ENCODE peak calls at places on chromosomes 6 and 20, in five cellular contexts. G is A172; N is iris pigment epithelial cell; M is effector CD4-positive, alpha-beta T cell; P is stimulated activated CD4-positive, alpha-beta T cell treated with anti-CD3 and anti-CD28 coated beads, Interleukin-15, amount 100 ng/mL, for 1 hour. E is an unnamed sample.
A peak's percentile ranks its signal among the peaks of the same experiment; 100 is the strongest.

GRCh38 chr20:23139524-23139923 is 53.4 kb upstream of the CD93 start:
- DNase-seq in N (no peak), M (no peak), G (no peak), P (no peak), E (peak; percentile 96)

GRCh38 chr20:2820084-2820895 is 4.1 kb downstream of the TMEM239 start:
- DNase-seq in G (no peak), M (no peak), P (no peak), N (peak; percentile 60), E (no peak)

GRCh38 chr6:26743157-26743821 is 83.7 kb upstream of the ZNF322 start:
- DNase-seq in N (peak; percentile 82), M (no peak), G (peak; percentile 18), P (no peak), E (no peak)

GRCh38 chr20:60497298-60497697 is 539.1 kb downstream of the CDH26 start:
- DNase-seq in M (no peak), N (no peak), G (no peak), P (no peak), E (no peak)

GRCh38 chr6:36907781-36908180 is 22.0 kb downstream of the C6orf89 start:
- DNase-seq in P (no peak), G (peak; percentile 73), N (peak; percentile 62), M (no peak), E (no peak)

GRCh38 chr6:46329568-46329967 is 158.8 kb upstream of the ENPP5 start:
- DNase-seq in G (no peak), P (no peak), M (no peak), N (peak; percentile 44), E (no peak)

GRCh38 chr6:12353731-12354130 is 63.6 kb downstream of the EDN1 start:
- DNase-seq in M (no peak), P (no peak), N (peak; percentile 29), G (no peak), E (no peak)

GRCh38 chr20:18926972-18927371 is 113.4 kb downstream of the SCP2D1 start:
- DNase-seq in N (no peak), G (peak; percentile 54), M (no peak), P (no peak), E (no peak)

GRCh38 chr6:52263709-52264320 is 19.5 kb upstream of the IL17F start:
- DNase-seq in N (peak; percentile 66), P (peak; percentile 53), M (peak; percentile 58), G (peak; percentile 51), E (peak; percentile 30)

GRCh38 chr20:50356522-50356880 is 153.7 kb upstream of the PTPN1 start:
- DNase-seq in M (no peak), P (no peak), N (no peak), G (no peak), E (no peak)

GRCh38 chr20:49631074-49631716 is 63.3 kb upstream of the PTGIS start:
- DNase-seq in G (no peak), P (no peak), M (no peak), N (peak; percentile 53), E (no peak)

GRCh38 chr6:145904878-145905277 is 59.3 kb downstream of the SHPRH start:
- DNase-seq in M (no peak), N (no peak), G (no peak), P (no peak), E (no peak)

GRCh38 chr6:36345681-36346417 is 9.2 kb upstream of the BNIP5 start:
- DNase-seq in M (no peak), P (no peak), G (no peak), N (no peak), E (no peak)

GRCh38 chr6:45966340-45966739 is 49.3 kb downstream of the CLIC5 start:
- DNase-seq in M (no peak), G (no peak), N (no peak), P (no peak), E (no peak)

GRCh38 chr6:53250137-53250760 is 98.5 kb downstream of the ELOVL5 start:
- DNase-seq in M (no peak), N (peak; percentile 36), G (peak; percentile 52), P (no peak), E (no peak)

GRCh38 chr6:89581669-89582068 is 56.9 kb downstream of the LYRM2 start:
- DNase-seq in G (no peak), P (no peak), M (no peak), N (no peak), E (no peak)

GRCh38 chr6:102026649-102027048 is 633.1 kb downstream of the GRIK2 start:
- DNase-seq in G (no peak), P (no peak), N (no peak), M (no peak), E (no peak)

GRCh38 chr6:138999949-139000725 is 12.1 kb upstream of the REPS1 start:
- DNase-seq in M (no peak), G (no peak), P (no peak), N (peak; percentile 39), E (no peak)

GRCh38 chr6:121498481-121499276 is 63.2 kb downstream of the GJA1 start:
- DNase-seq in P (no peak), M (no peak), G (no peak), N (peak; percentile 47), E (no peak)

GRCh38 chr6:101513181-101513580 is 119.7 kb downstream of the GRIK2 start:
- DNase-seq in N (no peak), M (no peak), G (no peak), P (no peak), E (no peak)

GRCh38 chr6:106704327-106704726 is 74.9 kb downstream of the QRSL1 start:
- DNase-seq in G (no peak), N (no peak), P (no peak), M (no peak), E (no peak)

GRCh38 chr20:37323985-37324384 is 22.0 kb upstream of the SRC start:
- DNase-seq in P (no peak), G (peak; percentile 50), M (no peak), N (peak; percentile 77), E (no peak)

GRCh38 chr6:113363866-113364265 is 493.3 kb upstream of the MARCKS start:
- DNase-seq in P (no peak), N (no peak), G (no peak), M (no peak), E (no peak)

GRCh38 chr6:151391471-151392428 is at the start of gene ZBTB2:
- DNase-seq in M (peak; percentile 58), G (peak; percentile 44), N (peak; percentile 92), P (peak; percentile 48), E (peak; percentile 70)

E was measured in NCI-H510A.